ENCODE peak calls at places on chromosomes 6 and 20, in six cellular contexts. Q is CD4-positive, alpha-beta T cell; P is testis; V is GDM1; O is caudate nucleus; C is A549. D is an unnamed sample.

GRCh38 chr20:35021063-35021462 is 65.4 kb downstream of the MYH7B start:
- DNase-seq in V (no peak), P (no peak), Q (no peak), O (no peak), C (no peak), D (no peak)

GRCh38 chr6:53573299-53573698 is 28.4 kb upstream of the GCLC start:
- DNase-seq in C (no peak), V (no peak), O (no peak), Q (no peak), P (peak), D (no peak)

GRCh38 chr6:100785982-100786381 is 95.1 kb downstream of the ASCC3 start:
- DNase-seq in V (no peak), C (no peak), Q (no peak), O (no peak), P (no peak), D (no peak)

GRCh38 chr6:110534731-110535164 is 58.3 kb upstream of the SLC22A16 start:
- DNase-seq in Q (no peak), O (peak), P (no peak), C (no peak), V (no peak), D (no peak)

GRCh38 chr6:37352384-37352783 is 1.4 kb upstream of the RNF8 start:
- DNase-seq in Q (no peak), P (no peak), O (no peak), V (no peak), C (no peak), D (no peak)

GRCh38 chr20:49619113-49620048 is 51.4 kb upstream of the PTGIS start:
- DNase-seq in O (no peak), Q (no peak), V (no peak), C (no peak), P (no peak), D (no peak)

GRCh38 chr6:132199343-132199742 is 201.9 kb downstream of the MOXD1 start:
- DNase-seq in Q (no peak), C (no peak), V (no peak), P (no peak), O (no peak), D (no peak)

GRCh38 chr20:25336561-25337422 is 53.8 kb downstream of the ABHD12 start:
- DNase-seq in O (no peak), C (peak), V (peak), P (peak), Q (no peak), D (no peak)

GRCh38 chr6:89559487-89559886 is 79.1 kb downstream of the LYRM2 start:
- DNase-seq in O (no peak), Q (no peak), C (no peak), V (no peak), P (no peak), D (no peak)

GRCh38 chr6:114342086-114342825 is 567 bp downstream of the HS3ST5 start:
- DNase-seq in C (peak), Q (no peak), P (peak), V (no peak), O (peak), D (no peak)

GRCh38 chr20:14955396-14955795 is 618.0 kb upstream of the FLRT3 start:
- DNase-seq in C (peak), P (no peak), O (no peak), Q (no peak), V (no peak), D (no peak)

GRCh38 chr6:13267142-13267621 is 61.2 kb downstream of the TBC1D7 start:
- DNase-seq in P (no peak), O (no peak), C (no peak), Q (no peak), V (no peak), D (no peak)

GRCh38 chr6:1487239-1487638 is 97.9 kb downstream of the FOXF2 start:
- DNase-seq in C (no peak), P (no peak), V (no peak), O (no peak), Q (no peak), D (no peak)

GRCh38 chr6:88871498-88871897 is 91.9 kb downstream of the RNGTT start:
- DNase-seq in P (no peak), O (no peak), Q (no peak), C (no peak), V (no peak), D (no peak)

GRCh38 chr6:20269147-20269546 is 56.9 kb upstream of the MBOAT1 start:
- DNase-seq in O (no peak), Q (no peak), V (no peak), P (no peak), C (no peak), D (no peak)

GRCh38 chr6:28922004-28922840 is 1.6 kb downstream of the TRIM27 start:
- DNase-seq in P (peak), O (no peak), Q (no peak), C (peak), V (no peak), D (no peak)

GRCh38 chr6:92715991-92716390 is 703.4 kb downstream of the EPHA7 start:
- DNase-seq in V (no peak), Q (no peak), C (no peak), O (no peak), P (no peak), D (no peak)

GRCh38 chr6:126633362-126633761 is 293.4 kb downstream of the CENPW start:
- DNase-seq in O (no peak), C (no peak), Q (no peak), V (no peak), P (no peak), D (no peak)

GRCh38 chr20:8587246-8587645 is 455.2 kb downstream of the PLCB1 start:
- DNase-seq in C (no peak), P (no peak), V (no peak), O (no peak), Q (no peak), D (no peak)

GRCh38 chr6:130743175-130743574 is 84.0 kb upstream of the SMLR1 start:
- DNase-seq in O (no peak), P (no peak), Q (no peak), C (no peak), V (no peak), D (no peak)